ENCODE peak calls at places on chromosomes 12 and 14, in eight cellular contexts. I is kidney, U is psoas muscle, V is suprapubic skin, X is uterus, W is endothelial cell of umbilical vein, K is pancreas, M is lower lobe of right lung. D is an unnamed sample. For H3K36me3, the result is how much of the 10 kb centered on the place peaks cover.

GRCh38 chr14:95069547-95069946 is 87.8 kb downstream of the DICER1 start:
- DNase-seq in U (no peak), I (no peak), X (peak), W (no peak), M (no peak), K (no peak), V (no peak), D (no peak)

GRCh38 chr14:104882325-104882973 is 17.4 kb downstream of the CEP170B start:
- DNase-seq in M (peak), V (no peak), X (no peak), U (peak), I (peak), K (peak), W (no peak), D (peak)

GRCh38 chr14:99320105-99320572 is 48.1 kb upstream of the BCL11B start:
- DNase-seq in U (no peak), V (no peak), K (peak), M (peak), W (peak), I (no peak), X (no peak), D (peak)

GRCh38 chr14:101075801-101076413 is 172.4 kb upstream of the RTL1 start:
- DNase-seq in K (no peak), X (no peak), M (no peak), I (peak), U (no peak), V (peak), W (no peak), D (peak)

GRCh38 chr12:38905480-38906351 is at the start of gene CPNE8:
- DNase-seq in I (peak), M (peak), V (peak), K (peak), W (peak), X (peak), U (peak), D (peak)

GRCh38 chr12:32926963-32927362 is 30.4 kb upstream of the PKP2 start:
- DNase-seq in W (no peak), M (no peak), X (no peak), U (no peak), I (no peak), K (no peak), V (no peak), D (no peak)

GRCh38 chr12:93197067-93197593 is 180.6 kb upstream of the NUDT4 start:
- DNase-seq in K (no peak), W (no peak), I (no peak), V (no peak), U (no peak), M (no peak), X (no peak), D (no peak)

GRCh38 chr14:73457935-73458218 is 469 bp downstream of the NUMB start:
- DNase-seq in I (peak), X (no peak), K (peak), W (no peak), V (no peak), M (peak), U (no peak), D (peak)

GRCh38 chr14:79134346-79134745 is 964.2 kb downstream of the NRXN3 start:
- DNase-seq in X (no peak), I (no peak), W (no peak), V (no peak), M (no peak), K (no peak), U (no peak), D (no peak)

GRCh38 chr12:116547955-116548471 is 11.2 kb upstream of the MAP1LC3B2 start:
- DNase-seq in X (no peak), K (no peak), I (no peak), V (no peak), M (no peak), U (no peak), W (no peak), D (no peak)

GRCh38 chr12:64968989-64969819 is 144.8 kb downstream of the TBC1D30 start:
- DNase-seq in W (no peak), I (no peak), U (no peak), X (no peak), K (no peak), V (no peak), M (no peak), D (no peak)

GRCh38 chr14:103185051-103186027 is 62.1 kb downstream of the TNFAIP2 start:
- DNase-seq in V (no peak), U (no peak), X (no peak), W (peak), I (no peak), K (no peak), M (no peak), D (peak)

GRCh38 chr12:24596768-24597388 is 352.0 kb downstream of the BCAT1 start:
- DNase-seq in K (no peak), W (peak), V (no peak), U (no peak), I (no peak), X (no peak), M (no peak), D (no peak)

GRCh38 chr14:69957986-69958385 is 78.8 kb downstream of the SMOC1 start:
- DNase-seq in X (no peak), W (no peak), V (no peak), M (no peak), U (no peak), K (no peak), I (no peak), D (no peak)

GRCh38 chr12:55715833-55716581 is at the start of gene BLOC1S1:
- DNase-seq in I (peak), V (peak), K (peak), U (peak), X (peak), M (peak), W (peak), D (peak)

GRCh38 chr12:47729233-47729632 is 3.9 kb upstream of the ENDOU start:
- DNase-seq in X (no peak), V (no peak), M (no peak), U (no peak), W (no peak), K (no peak), I (no peak), D (no peak)

GRCh38 chr12:3273409-3273853 is 196.3 kb downstream of the TSPAN9 start:
- DNase-seq in W (no peak), M (no peak), U (no peak), X (no peak), I (no peak), K (no peak), V (no peak), D (no peak)

GRCh38 chr12:87320724-87321123 is 708.5 kb downstream of the C12orf50 start:
- DNase-seq in M (no peak), I (no peak), V (no peak), W (no peak), U (no peak), X (no peak), K (no peak), D (no peak)

GRCh38 chr14:65476290-65476941 is 63.9 kb downstream of the FUT8 start:
- DNase-seq in K (no peak), W (no peak), X (no peak), M (no peak), V (no peak), U (no peak), I (no peak), D (no peak)

GRCh38 chr12:123064356-123064755 is 83.9 kb downstream of the ARL6IP4 start:
- DNase-seq in M (peak), X (peak), K (no peak), U (peak), V (no peak), W (no peak), I (no peak), D (no peak)

DNA sequence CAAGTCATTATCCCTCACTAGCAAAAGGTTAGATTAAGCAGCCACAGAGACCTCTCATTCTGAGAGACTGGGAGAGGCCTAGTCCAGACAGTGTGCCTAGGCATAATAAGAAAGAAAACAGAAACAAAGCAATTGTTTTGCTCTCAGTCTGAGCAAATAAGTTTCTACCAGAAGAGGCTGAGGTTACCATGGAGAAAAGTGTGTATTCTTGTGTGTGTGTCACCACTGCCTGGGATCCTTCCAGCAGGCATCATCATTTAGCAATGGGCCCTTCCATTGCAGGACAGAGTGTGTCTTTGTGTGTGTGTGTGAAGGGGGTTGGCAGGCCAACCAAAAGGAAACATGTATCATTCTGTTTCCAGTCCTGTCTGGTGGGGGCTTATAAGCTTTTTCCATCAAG is 3.7 kb downstream of the EFS start:
- DNase-seq in V (no peak), W (no peak), U (no peak), I (no peak), K (no peak), M (no peak), X (no peak), D (no peak)
- H3K36me3 ChIP-seq in V (under half), W (under half), U (under half), I (under half), K (under half), M (under half), X (under half), D (under half)

GRCh38 chr12:12033589-12034223 is 37.0 kb upstream of the BCL2L14 start:
- DNase-seq in U (no peak), V (no peak), M (no peak), I (no peak), W (no peak), X (no peak), K (no peak), D (no peak)
- H3K27ac ChIP-seq in U (no peak), V (no peak), M (no peak), I (no peak), W (no peak), X (peak), K (no peak), D (no peak)

DNA sequence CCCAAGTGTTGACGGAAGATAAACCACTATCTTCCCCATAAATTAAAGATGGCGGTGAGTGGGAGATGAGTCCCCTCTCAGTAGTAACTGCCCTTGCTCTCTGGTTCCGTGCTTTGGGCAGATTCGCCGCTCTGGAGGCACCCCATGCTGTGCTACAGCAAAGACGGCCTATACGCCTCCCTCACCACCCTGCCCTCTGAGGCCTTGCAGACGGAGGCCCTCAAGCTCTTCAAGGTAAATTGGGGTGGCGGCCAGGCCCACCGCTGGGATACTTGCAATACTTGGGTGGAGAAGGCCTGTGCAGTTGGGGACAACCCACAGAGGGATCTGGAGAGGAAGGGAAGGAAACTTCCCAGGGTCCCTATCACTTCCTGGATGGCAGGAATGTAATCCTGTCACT is 22.9 kb downstream of the PIGH start:
- DNase-seq in M (peak), W (no peak), K (no peak), V (no peak), I (no peak), X (no peak), U (no peak), D (peak)
- H3K36me3 ChIP-seq in M (under half), W (under half), K (under half), V (under half), I (under half), X (under half), U (under half), D (under half)

DNA sequence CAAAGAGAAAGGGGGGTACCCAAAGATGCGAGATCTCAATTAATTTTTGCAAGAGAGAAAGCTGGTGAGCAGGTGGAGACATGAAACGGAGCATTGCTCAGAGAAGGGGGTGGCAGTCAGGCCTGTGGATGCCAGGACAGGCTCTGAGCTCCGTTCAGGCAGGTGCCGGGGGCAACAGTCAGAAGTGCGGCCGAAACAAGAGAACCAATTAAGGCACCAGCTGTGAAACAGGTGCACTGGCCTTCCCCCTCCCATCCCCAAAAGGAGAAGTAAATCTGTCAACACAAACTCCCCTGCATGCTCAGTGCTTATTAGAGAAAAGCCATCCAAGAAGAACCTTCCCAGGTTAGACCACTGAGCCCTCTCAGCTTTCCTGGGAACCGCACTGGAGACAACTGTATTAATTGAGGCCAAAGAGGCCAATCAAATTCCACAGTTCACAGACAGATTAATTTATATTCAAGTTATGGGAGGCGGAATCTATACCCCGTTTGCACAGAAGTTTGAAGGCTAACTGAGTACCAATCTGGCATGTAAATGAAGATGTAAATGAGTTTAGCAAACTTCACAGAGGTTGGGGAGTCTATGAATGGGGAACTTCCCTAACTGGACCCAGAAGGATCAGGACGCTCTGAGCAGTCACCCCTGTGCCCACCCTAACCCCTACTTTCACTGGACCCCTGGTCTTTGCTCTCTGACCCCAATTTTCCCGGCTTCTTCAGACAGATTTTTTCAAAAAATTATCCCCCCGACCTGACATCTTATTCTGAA is 20.9 kb downstream of the OAS2 start:
- DNase-seq in X (no peak), K (no peak), I (no peak), M (no peak), V (no peak), W (no peak), U (no peak), D (no peak)
- H3K27ac ChIP-seq in X (no peak), K (no peak), I (no peak), M (no peak), V (no peak), W (no peak), U (no peak), D (no peak)

GRCh38 chr12:57231276-57232021 is 1.9 kb downstream of the SHMT2 start:
- DNase-seq in X (no peak), K (no peak), W (no peak), M (peak), U (no peak), V (no peak), I (peak), D (no peak)

GRCh38 chr12:57229041-57229633 is 374 bp upstream of the SHMT2 start:
- DNase-seq in K (no peak), V (no peak), U (no peak), I (no peak), W (no peak), M (no peak), X (no peak), D (no peak)

GRCh38 chr12:57232156-57232756 is 2.7 kb downstream of the SHMT2 start:
- DNase-seq in M (peak), W (no peak), K (peak), X (no peak), V (no peak), I (peak), U (no peak), D (no peak)

GRCh38 chr12:57229634-57230380 is at the start of gene SHMT2:
- DNase-seq in U (peak), W (peak), X (peak), V (peak), M (peak), I (peak), K (peak), D (peak)

DNA sequence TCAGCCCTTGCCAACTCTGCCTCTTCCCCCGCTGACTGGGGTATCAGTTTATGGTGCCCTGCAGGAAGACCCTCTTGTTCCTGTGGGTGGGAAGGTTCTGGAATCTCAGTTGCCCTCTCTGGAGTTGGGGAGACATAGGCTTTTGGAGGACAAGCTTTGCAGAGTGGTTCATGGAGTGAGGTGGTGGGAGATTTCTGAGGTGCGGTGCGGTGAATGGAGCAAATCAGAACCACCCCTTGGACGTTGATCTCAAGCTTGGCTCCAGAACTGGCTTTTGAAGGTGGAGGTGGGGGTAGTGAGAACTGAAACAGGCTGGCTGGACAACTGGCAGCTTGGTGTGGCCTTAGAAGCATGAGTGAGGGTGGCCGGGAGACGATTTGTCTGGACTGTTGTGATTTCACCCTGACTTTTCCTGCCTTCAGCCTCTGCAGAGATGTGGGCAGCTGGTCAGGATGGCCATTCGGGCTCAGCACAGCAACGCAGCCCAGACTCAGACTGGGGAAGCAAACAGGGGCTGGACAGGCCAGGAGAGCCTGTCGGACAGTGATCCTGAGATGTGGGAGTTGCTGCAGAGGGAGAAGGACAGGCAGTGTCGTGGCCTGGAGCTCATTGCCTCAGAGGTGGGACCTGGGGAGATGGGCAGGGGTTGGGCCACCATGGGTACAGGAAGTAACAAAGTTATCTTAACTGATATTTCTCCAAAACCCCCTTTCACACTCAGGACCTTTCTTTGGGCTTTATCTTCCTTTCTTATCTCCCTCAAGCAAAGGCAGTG is 1.1 kb downstream of the SHMT2 start:
- DNase-seq in V (no peak), K (no peak), W (no peak), U (no peak), M (peak), I (peak), X (no peak), D (no peak)
- H3K36me3 ChIP-seq in V (under half), K (under half), W (under half), U (under half), M (under half), I (under half), X (under half), D (under half)

GRCh38 chr12:120180975-120181374 is 13.5 kb downstream of the GCN1 start:
- DNase-seq in X (no peak), U (no peak), K (no peak), I (no peak), M (no peak), W (no peak), V (no peak), D (no peak)

GRCh38 chr12:120181991-120182631 is 12.4 kb downstream of the GCN1 start:
- DNase-seq in V (no peak), X (no peak), K (no peak), U (peak), I (no peak), M (no peak), W (no peak), D (no peak)

GRCh38 chr12:120186654-120187053 is 7.9 kb downstream of the GCN1 start:
- DNase-seq in V (no peak), W (no peak), U (no peak), X (no peak), M (no peak), I (no peak), K (no peak), D (no peak)

DNA sequence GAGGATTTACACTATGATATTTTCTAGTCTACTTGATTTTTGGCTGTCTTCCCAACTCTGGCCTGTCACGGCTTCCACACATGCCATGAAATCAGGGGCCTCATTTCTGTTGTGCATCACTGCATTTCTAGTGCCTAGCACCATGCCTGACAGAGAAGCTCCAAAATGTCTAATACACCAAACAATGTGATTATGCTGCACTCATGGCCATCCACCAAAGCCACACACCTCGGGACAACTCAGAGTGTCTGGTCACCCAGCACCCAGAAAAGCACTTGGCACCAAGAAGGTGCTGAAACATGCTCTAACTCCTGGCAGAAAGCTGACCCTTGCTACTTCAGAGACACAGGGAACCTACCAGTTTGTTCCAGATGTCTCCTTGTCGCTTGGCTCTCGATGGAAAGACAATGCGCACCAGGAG is 11.3 kb downstream of the GCN1 start:
- DNase-seq in X (no peak), V (no peak), W (no peak), K (no peak), I (no peak), M (no peak), U (no peak), D (no peak)
- H3K27ac ChIP-seq in X (no peak), V (no peak), W (no peak), K (no peak), I (no peak), M (no peak), U (peak), D (no peak)

DNA sequence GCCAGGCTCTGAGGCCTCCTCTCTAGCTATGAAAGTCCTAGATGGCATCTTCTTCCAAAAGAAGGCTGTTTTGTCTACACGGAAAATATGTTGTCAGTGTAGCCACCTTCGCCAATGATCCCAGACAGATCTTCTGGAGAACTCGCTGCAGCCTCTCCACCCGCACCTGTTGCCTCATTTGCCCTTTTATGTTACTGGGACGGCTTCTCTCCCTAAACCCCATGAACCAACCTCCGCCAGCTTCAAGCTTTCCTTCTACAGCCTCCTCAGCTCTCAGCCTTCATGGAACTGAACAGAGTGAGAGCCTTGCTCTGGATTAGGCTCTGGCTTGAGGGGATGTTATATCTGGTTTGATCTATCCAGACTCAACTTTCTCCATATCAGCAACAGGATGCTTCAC is 10.8 kb downstream of the P2RX2 start:
- DNase-seq in X (no peak), I (peak), M (no peak), V (no peak), K (no peak), W (no peak), U (no peak), D (no peak)
- H3K36me3 ChIP-seq in X (under half), I (under half), M (half or more), V (half or more), K (under half), W (under half), U (half or more), D (half or more)